ENCODE peak calls at places on chromosome X, in six cellular contexts. O is hippocampal formation, C is coronary artery, J is amygdala, Y is WTC11, Q is NCI-H2081. H is an unnamed sample.

GRCh38 chrX:21853578-21853977 is 2.2 kb upstream of the YY2 start:
- DNase-seq in J (no peak), C (no peak), O (no peak), Q (no peak), Y (no peak), H (no peak)

GRCh38 chrX:51742586-51742985 is 656 bp upstream of the GSPT2 start:
- DNase-seq in O (no peak), J (no peak), Y (peak), C (no peak), Q (no peak), H (no peak)

GRCh38 chrX:10756365-10756915 is 136.1 kb upstream of the MID1 start:
- DNase-seq in J (no peak), O (no peak), Q (no peak), Y (no peak), C (no peak), H (no peak)

GRCh38 chrX:24276011-24276410 is 37.9 kb downstream of the SUPT20HL2 start:
- DNase-seq in Q (no peak), C (no peak), O (no peak), Y (no peak), J (no peak), H (no peak)

GRCh38 chrX:125436855-125437254 is 117.2 kb downstream of the TEX13C start:
- DNase-seq in J (no peak), O (no peak), C (no peak), Y (no peak), Q (no peak), H (no peak)

GRCh38 chrX:37420179-37420578 is 71.0 kb downstream of the PRRG1 start:
- DNase-seq in O (no peak), Y (no peak), Q (no peak), C (no peak), J (no peak), H (no peak)

GRCh38 chrX:108312938-108313337 is 125.3 kb downstream of the COL4A6 start:
- DNase-seq in Y (peak), J (no peak), C (no peak), Q (peak), O (no peak), H (no peak)

GRCh38 chrX:15233416-15234015 is 36.4 kb downstream of the ASB9 start:
- DNase-seq in Y (no peak), Q (no peak), J (no peak), O (no peak), C (no peak), H (no peak)

GRCh38 chrX:28584025-28584424 is 3.2 kb upstream of the IL1RAPL1 start:
- DNase-seq in J (no peak), C (no peak), Y (no peak), Q (no peak), O (no peak), H (no peak)

GRCh38 chrX:50067435-50068292 is 133.1 kb downstream of the AKAP4 start:
- DNase-seq in Y (peak), O (peak), Q (no peak), C (no peak), J (peak), H (peak)

GRCh38 chrX:107421337-107421736 is 28.1 kb upstream of the FRMPD3 start:
- DNase-seq in C (no peak), J (no peak), Y (no peak), Q (no peak), O (no peak), H (no peak)

H was measured in iPS DF 6.9.